ENCODE peak calls at places on chromosome 10, in four cellular contexts. L is body of pancreas, R is A549, I is heart right ventricle. S is an unnamed sample.
A peak's percentile ranks its signal among the peaks of the same experiment; 100 is the strongest.

GRCh38 chr10:12875100-12875499 is 126.4 kb downstream of the CCDC3 start:
- DNase-seq in I (no peak), R (no peak), L (peak; percentile 21), S (no peak)

GRCh38 chr10:125788156-125789034 is 12.8 kb upstream of the MMP21 start:
- DNase-seq in R (no peak), I (no peak), L (no peak), S (no peak)

GRCh38 chr10:17643339-17643754 is 604 bp upstream of the STAM start:
- DNase-seq in R (peak; percentile 74), I (peak; percentile 81), L (peak; percentile 84), S (peak; percentile 53)

GRCh38 chr10:43874984-43875383 is 226.3 kb upstream of the ZNF32 start:
- DNase-seq in L (no peak), I (no peak), R (no peak), S (no peak)

GRCh38 chr10:21719502-21719901 is 185.5 kb downstream of the MLLT10 start:
- DNase-seq in L (no peak), R (no peak), I (no peak), S (no peak)

GRCh38 chr10:131851332-131851731 is 49.5 kb upstream of the PPP2R2D start:
- DNase-seq in L (no peak), I (no peak), R (no peak), S (no peak)

GRCh38 chr10:17747883-17748550 is 4.0 kb upstream of the TMEM236 start:
- DNase-seq in R (no peak), L (peak; percentile 50), I (no peak), S (no peak)

GRCh38 chr10:48253970-48254657 is 20.4 kb downstream of the FRMPD2 start:
- DNase-seq in I (no peak), R (no peak), L (no peak), S (no peak)

GRCh38 chr10:36464291-36464690 is 661.1 kb upstream of the ANKRD30A start:
- DNase-seq in I (no peak), R (no peak), L (no peak), S (no peak)

GRCh38 chr10:113788604-113789083 is 37.2 kb downstream of the PLEKHS1 start:
- DNase-seq in L (peak; percentile 62), R (peak; percentile 44), I (peak; percentile 15), S (no peak)

GRCh38 chr10:24723386-24723787 is 300 bp downstream of the ARHGAP21 start:
- DNase-seq in L (no peak), I (no peak), R (peak; percentile 21), S (peak; percentile 57)

GRCh38 chr10:113450046-113450445 is 102.8 kb upstream of the HABP2 start:
- DNase-seq in L (no peak), R (no peak), I (no peak), S (no peak)

GRCh38 chr10:21776883-21777282 is 226.6 kb downstream of the DNAJC1 start:
- DNase-seq in I (no peak), R (no peak), L (no peak), S (no peak)

GRCh38 chr10:3071405-3072198 is 4.3 kb downstream of the PFKP start:
- DNase-seq in L (no peak), R (peak; percentile 95), I (no peak), S (peak; percentile 73)

GRCh38 chr10:95305606-95306385 is 15.0 kb upstream of the PDLIM1 start:
- DNase-seq in I (no peak), L (no peak), R (no peak), S (no peak)

GRCh38 chr10:85978566-85979358 is 387.8 kb downstream of the GRID1 start:
- DNase-seq in I (no peak), L (no peak), R (no peak), S (no peak)
- TF ChIP-seq CTCF in I (no peak), L (no peak), R (no peak), S (no peak)

DNA sequence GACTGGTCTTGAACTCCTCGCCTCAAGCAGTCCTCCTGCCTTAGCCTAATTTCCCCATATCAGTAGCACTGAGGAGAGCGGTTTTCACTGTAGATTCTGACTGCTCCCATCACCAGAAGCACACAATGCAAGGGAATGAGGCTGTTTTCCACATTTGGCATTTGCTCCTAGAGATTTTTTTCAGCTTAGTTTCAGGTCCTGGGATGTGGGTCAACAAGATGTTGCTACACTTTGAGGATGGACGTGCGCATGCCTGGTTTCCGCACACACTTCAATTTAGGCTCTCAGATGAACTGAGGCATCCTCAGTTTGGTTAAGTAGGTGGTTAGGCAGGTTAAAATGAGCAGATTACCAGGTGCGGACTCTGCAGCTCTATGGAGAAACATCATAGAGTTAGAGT is 287.1 kb upstream of the LYZL1 start:
- DNase-seq in R (no peak), I (no peak), L (no peak), S (no peak)
- TF ChIP-seq CTCF in R (no peak), I (no peak), L (no peak), S (no peak)

GRCh38 chr10:128570596-128570995 is 444.4 kb upstream of the MKI67 start:
- DNase-seq in L (no peak), I (no peak), R (no peak), S (no peak)

GRCh38 chr10:128573236-128573800 is 447.1 kb upstream of the MKI67 start:
- DNase-seq in I (no peak), L (no peak), R (no peak), S (no peak)

GRCh38 chr10:128572696-128573095 is 446.5 kb upstream of the MKI67 start:
- DNase-seq in L (no peak), R (no peak), I (no peak), S (no peak)

GRCh38 chr10:128571071-128571470 is 444.8 kb upstream of the MKI67 start:
- DNase-seq in I (no peak), L (no peak), R (no peak), S (no peak)

DNA sequence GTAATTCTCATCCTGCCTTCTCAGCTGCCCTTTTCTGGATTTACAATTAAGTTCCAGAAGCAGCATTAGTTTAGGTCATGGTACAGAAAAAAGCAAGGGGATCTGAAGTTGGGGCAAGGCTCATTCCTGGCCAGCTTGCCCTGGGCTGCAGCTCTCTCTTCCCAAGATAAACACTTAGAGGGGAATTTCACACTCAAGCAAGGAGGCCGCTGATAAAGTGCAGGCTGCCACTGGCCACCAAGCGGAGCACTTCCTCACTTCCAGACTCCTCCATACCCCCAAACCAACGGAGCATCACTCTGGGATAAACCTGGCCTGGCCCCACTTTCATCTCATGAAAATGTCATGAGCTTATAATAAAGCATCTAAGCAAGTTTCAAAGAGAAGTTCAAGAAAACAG is 445.5 kb upstream of the MKI67 start:
- DNase-seq in R (no peak), L (no peak), I (no peak), S (no peak)
- TF ChIP-seq CTCF in R (no peak), L (no peak), I (no peak), S (no peak)

DNA sequence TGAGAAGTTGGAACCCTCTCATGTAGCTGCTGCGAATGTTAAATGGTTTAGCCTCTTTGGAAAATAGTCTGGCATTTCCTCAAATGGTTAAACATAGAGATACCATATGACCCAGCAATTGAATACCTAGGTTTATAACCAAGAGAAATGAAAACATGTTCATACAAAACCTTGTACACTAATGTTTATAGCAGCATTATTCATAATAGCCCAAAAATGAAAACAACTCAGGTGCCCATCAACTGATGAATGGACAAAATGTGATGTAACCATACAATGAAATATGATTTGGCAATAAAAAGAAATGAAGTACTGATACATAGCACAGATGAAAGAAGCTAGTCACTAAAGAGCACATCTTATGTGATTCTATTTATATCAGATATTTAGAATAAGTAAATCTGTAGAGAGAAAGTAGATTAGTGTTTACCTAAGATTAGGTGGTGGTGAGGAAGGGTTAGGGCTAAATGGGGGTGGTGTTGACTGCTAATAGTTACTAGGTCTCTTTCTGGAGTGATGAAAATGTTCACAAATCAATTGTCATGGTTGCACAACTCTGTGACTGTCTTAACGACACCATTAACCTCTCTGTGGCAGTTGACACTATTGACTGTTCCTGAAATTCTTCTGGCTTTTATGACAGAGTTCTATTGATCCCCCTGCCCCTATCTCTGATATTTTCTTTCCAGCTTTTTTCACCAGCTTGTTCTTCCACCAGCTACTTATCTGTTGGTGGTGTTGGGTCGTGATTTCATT is 35.2 kb downstream of the VCL start:
- DNase-seq in I (no peak), L (no peak), R (no peak), S (no peak)
- TF ChIP-seq CTCF in I (no peak), L (no peak), R (no peak), S (no peak)

DNA sequence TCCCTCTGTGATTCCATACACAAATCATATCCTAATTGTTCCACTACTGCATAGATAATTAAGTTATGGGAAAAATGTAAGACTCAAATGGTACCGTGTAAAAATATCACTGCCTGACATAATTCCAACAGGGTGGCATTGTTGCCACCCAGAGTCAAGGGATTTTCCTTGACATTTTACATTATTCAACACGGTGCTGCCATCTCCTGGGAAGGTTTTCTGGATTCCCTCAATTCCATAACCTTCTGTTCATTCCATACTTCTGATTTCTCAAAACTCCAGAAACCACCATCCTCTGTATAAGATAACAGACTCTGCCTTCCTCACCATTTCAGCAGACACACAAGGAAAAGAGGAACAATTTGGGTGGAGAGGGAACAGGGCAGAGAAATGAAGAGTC is 495.9 kb downstream of the XPNPEP1 start:
- DNase-seq in L (no peak), R (no peak), I (no peak), S (no peak)
- TF ChIP-seq CTCF in L (no peak), R (no peak), I (no peak), S (no peak)

S was measured in Calu3.